ENCODE peak calls at places on chromosomes 12 and 14, in four cellular contexts. T, L, M and D are unnamed samples.
A peak's percentile ranks its signal among the peaks of the same experiment; 100 is the strongest.

GRCh38 chr12:40688085-40688725 is 4.0 kb upstream of the CNTN1 start:
- DNase-seq in T (no peak), M (no peak), L (no peak), D (no peak)

GRCh38 chr12:52351196-52352059 is 15.9 kb downstream of the KRT85 start:
- DNase-seq in M (no peak), T (no peak), L (no peak), D (no peak)

GRCh38 chr12:104604070-104604994 is 147.6 kb downstream of the CHST11 start:
- DNase-seq in T (peak; percentile 95), M (peak; percentile 86), L (peak; percentile 79), D (peak; percentile 100)

GRCh38 chr14:101380940-101381339 is 180.4 kb upstream of the DIO3 start:
- DNase-seq in L (no peak), M (no peak), T (no peak), D (no peak)

GRCh38 chr14:22039938-22040780 is 366.5 kb upstream of the OR4E1 start:
- DNase-seq in L (no peak), T (peak; percentile 6), M (no peak), D (peak; percentile 23)

GRCh38 chr12:114226241-114226928 is 179.6 kb downstream of the TBX5 start:
- DNase-seq in M (no peak), T (no peak), L (no peak), D (peak; percentile 9)

GRCh38 chr14:78143489-78144145 is 26.6 kb upstream of the NRXN3 start:
- DNase-seq in M (no peak), T (peak; percentile 62), L (peak; percentile 12), D (peak; percentile 33)

GRCh38 chr12:20493924-20494323 is 125.6 kb downstream of the PDE3A start:
- DNase-seq in L (no peak), T (no peak), M (no peak), D (no peak)

GRCh38 chr14:22982013-22982476 is 306 bp downstream of the AJUBA start:
- DNase-seq in L (no peak), T (no peak), M (no peak), D (no peak)

GRCh38 chr14:77086017-77086727 is 11.9 kb upstream of the CIPC start:
- DNase-seq in T (no peak), M (no peak), L (no peak), D (no peak)

GRCh38 chr14:75725481-75725880 is 64.4 kb downstream of the TTLL5 start:
- DNase-seq in M (no peak), T (no peak), L (no peak), D (no peak)

GRCh38 chr14:73188501-73188903 is 48.8 kb upstream of the PAPLN start:
- DNase-seq in M (no peak), T (no peak), L (no peak), D (peak; percentile 18)

GRCh38 chr14:76550534-76550933 is 174.6 kb downstream of the ESRRB start:
- DNase-seq in T (no peak), L (no peak), M (no peak), D (peak; percentile 17)

GRCh38 chr12:111437816-111438454 is 32.2 kb downstream of the SH2B3 start:
- DNase-seq in L (no peak), T (no peak), M (no peak), D (peak; percentile 98)

GRCh38 chr12:112294793-112295192 is 87.4 kb downstream of the HECTD4 start:
- DNase-seq in M (no peak), T (no peak), L (peak; percentile 23), D (peak; percentile 24)

GRCh38 chr12:4116251-4117111 is 157.1 kb upstream of the CCND2 start:
- DNase-seq in T (no peak), L (no peak), M (no peak), D (no peak)

GRCh38 chr12:95096852-95097251 is 23.4 kb upstream of the NR2C1 start:
- DNase-seq in L (no peak), T (no peak), M (no peak), D (no peak)

GRCh38 chr14:103625361-103626095 is 3.5 kb upstream of the KLC1 start:
- DNase-seq in T (no peak), M (no peak), L (no peak), D (peak; percentile 61)

DNA sequence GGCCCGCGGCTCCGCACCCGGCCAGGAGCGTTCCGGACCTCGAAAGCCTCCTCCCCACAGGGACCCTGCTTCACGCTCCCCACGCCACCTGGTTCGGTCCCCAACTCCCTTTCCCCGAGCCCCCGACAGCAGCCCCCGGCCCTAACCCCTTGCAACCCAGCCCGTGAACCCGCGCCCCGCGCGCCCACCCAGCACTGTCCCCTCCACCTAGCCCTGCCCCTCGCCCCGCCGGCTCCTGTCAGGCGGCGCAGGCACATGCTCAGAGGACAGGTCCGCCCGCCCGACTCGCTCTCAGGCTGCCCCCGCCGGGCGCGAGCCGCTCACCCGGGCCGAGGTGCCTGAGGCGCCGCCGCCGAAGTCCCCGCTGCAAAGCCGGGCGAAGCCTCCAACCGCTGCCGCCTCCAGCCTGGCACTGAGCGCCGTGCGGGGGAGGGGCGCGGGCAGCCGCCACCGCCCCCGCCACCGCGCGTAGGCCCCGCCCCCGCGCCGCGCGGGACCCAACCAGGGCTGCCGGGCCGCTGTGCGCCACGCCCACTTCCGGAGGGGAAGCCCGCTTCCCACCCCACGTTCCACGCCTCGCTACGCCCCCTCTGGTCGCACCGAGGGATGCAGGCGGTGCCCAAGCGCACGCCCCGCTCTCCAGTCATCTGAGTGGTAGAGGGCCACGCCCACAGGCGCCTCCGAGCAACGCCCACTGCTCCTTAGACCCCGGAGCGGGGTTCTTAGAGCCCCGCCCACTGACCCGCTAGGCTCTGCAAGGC is at the start of gene CORO1C:
- DNase-seq in T (peak; percentile 89), L (peak; percentile 95), M (peak; percentile 90), D (peak; percentile 97)
- TF ChIP-seq POLR2A in T (peak; percentile 74), L (peak; percentile 78), M (peak; percentile 86), D (peak; percentile 95)

GRCh38 chr12:28144059-28144458 is 46.2 kb upstream of the CCDC91 start:
- DNase-seq in M (no peak), T (no peak), L (no peak), D (no peak)
- TF ChIP-seq MYC in M (no peak), T (no peak), L (no peak), D (no peak)

GRCh38 chr14:89027097-89027740 is 202.8 kb downstream of the TTC8 start:
- DNase-seq in M (no peak), L (peak; percentile 83), T (peak; percentile 72), D (peak; percentile 51)
- TF ChIP-seq CTCF in M (peak; percentile 71), L (peak; percentile 57), T (peak; percentile 96), D (peak; percentile 49)

GRCh38 chr12:54279632-54280400 is at the start of gene CBX5:
- DNase-seq in M (peak; percentile 98), L (peak; percentile 98), T (peak; percentile 99), D (peak; percentile 99)
- TF ChIP-seq POLR2A in M (peak; percentile 88), L (peak; percentile 98), T (peak; percentile 84), D (peak; percentile 73)

DNA sequence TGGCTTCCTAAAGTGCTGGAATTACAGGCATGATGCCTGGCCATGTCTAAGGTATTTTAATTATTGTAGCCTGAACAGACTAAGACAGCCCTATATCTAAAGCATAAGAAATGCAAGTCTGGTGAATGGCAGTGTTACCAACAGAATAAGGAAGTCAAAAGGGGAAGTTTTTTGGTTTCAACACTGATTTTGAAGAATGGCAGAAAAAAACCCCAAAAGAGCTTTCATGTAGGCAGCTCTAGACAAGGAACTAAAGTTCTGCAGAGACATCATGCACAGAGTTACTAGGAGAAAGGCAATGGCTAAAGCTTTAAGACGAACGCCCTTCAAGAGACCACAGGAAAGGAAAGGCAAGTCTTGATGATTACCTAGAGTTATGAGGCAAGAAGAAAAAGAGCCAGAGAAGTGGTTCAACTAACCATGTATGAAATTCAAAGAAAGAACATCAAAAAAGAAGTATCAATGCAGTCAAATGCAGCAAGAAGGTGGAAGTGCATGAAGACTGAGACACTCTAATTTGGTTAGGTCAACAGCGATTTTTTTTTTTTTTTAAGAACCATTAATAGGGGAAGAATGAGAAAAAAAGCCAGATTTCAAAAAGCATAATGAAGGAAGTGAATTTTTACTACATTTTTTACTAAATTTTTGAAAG is 50.8 kb downstream of the RPS6KA5 start:
- DNase-seq in M (peak; percentile 85), T (no peak), L (no peak), D (peak; percentile 94)
- TF ChIP-seq MYC in M (no peak), T (no peak), L (no peak), D (no peak)

GRCh38 chr12:118357327-118358007 is 15.2 kb downstream of the TAOK3 start:
- DNase-seq in T (peak; percentile 56), M (peak; percentile 62), L (peak; percentile 63), D (peak; percentile 93)

GRCh38 chr12:118356809-118357326 is 15.8 kb downstream of the TAOK3 start:
- DNase-seq in M (no peak), T (peak; percentile 23), L (no peak), D (peak; percentile 78)

GRCh38 chr12:118358607-118359540 is 13.8 kb downstream of the TAOK3 start:
- DNase-seq in T (no peak), L (no peak), M (no peak), D (peak; percentile 82)

GRCh38 chr12:118359541-118359915 is 13.2 kb downstream of the TAOK3 start:
- DNase-seq in L (no peak), M (no peak), T (no peak), D (peak; percentile 84)

GRCh38 chr12:118358008-118358359 is 14.7 kb downstream of the TAOK3 start:
- DNase-seq in T (no peak), L (no peak), M (no peak), D (no peak)
- TF ChIP-seq CTCF in T (no peak), L (no peak), M (no peak), D (no peak)

GRCh38 chr14:51651388-51652167 is at the start of gene FRMD6:
- DNase-seq in T (peak; percentile 69), M (peak; percentile 26), L (peak; percentile 88), D (peak; percentile 84)
- TF ChIP-seq POLR2A in T (peak; percentile 72), M (peak; percentile 82), L (peak; percentile 48), D (peak; percentile 19)

DNA sequence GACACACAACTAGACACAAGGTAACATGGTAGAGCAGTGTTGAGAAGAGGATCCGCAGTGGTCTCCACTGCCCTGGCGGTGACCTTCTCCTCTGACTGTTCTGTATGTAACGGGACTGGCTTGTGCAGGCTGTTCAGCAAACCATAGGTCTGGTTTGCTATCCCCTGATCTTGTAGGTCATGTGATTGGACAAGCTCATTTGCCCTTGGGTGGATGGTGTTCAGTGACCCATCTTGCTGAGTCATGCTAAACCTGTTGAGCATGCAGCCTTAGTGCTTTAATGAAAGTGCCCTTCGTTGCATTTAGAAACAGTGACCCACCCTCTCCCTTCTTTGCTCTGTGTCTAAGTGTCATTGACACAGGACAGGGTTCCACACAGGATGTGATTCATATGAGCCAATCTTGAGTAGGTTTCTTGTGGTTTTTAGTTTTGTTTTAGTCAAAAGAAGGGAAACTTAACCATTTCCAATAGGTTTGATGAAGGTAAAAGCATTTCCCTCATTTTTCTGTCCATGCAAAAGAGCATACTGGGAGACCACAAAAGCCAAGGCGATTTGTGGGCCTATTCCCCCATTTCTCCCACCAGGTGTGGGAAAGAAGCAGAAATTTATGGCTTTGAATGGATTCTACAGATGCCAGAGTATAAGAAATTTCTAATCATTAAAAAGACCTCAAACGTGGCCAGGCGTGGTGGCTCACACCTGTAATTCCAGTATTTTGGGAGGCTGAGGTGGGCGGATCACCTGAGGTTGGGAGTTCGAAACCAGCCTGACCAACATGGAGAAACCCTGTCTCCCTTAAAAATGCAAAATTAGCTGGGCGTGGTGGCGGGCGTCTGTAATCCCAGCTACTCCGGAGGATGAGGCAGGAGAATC is 32.6 kb upstream of the HIF1A start:
- DNase-seq in T (peak; percentile 10), M (peak; percentile 100), L (peak; percentile 18), D (peak; percentile 90)
- TF ChIP-seq MYC in T (no peak), M (no peak), L (no peak), D (no peak)